ENCODE peak calls at places on chromosomes 16 and 17, in four cellular contexts. K is kidney glomerular epithelial cell, Z is HS-5, O is fibroblast of pulmonary artery. Q is an unnamed sample.

GRCh38 chr17:77602062-77602746 is 356.3 kb upstream of the TNRC6C start:
- DNase-seq in K (no peak), Z (no peak), O (peak), Q (no peak)

GRCh38 chr17:39200957-39201510 is 951 bp downstream of the RPL19 start:
- DNase-seq in K (no peak), Z (no peak), O (no peak), Q (no peak)

GRCh38 chr17:13346081-13346533 is 255.6 kb downstream of the HS3ST3A1 start:
- DNase-seq in K (peak), Z (peak), O (peak), Q (no peak)

GRCh38 chr16:31382485-31383161 is 10.5 kb upstream of the ITGAD start:
- DNase-seq in K (peak), Z (no peak), O (peak), Q (peak)

GRCh38 chr17:59331929-59332889 is 754 bp downstream of the YPEL2 start:
- DNase-seq in K (no peak), Z (no peak), O (peak), Q (peak)

GRCh38 chr17:73481672-73482071 is 162.6 kb downstream of the SDK2 start:
- DNase-seq in K (no peak), Z (no peak), O (no peak), Q (no peak)

GRCh38 chr17:47946929-47947397 is 5.6 kb downstream of the PNPO start:
- DNase-seq in K (peak), Z (peak), O (peak), Q (peak)

GRCh38 chr16:88535181-88535856 is 34.9 kb upstream of the ZC3H18 start:
- DNase-seq in K (no peak), Z (no peak), O (no peak), Q (no peak)

GRCh38 chr17:18143044-18143936 is 34.7 kb downstream of the MYO15A start:
- DNase-seq in K (no peak), Z (no peak), O (peak), Q (no peak)

Q was measured in CD4-positive, alpha-beta memory T cell.